ENCODE peak calls at places on chromosomes 3 and 15, in six cellular contexts. D is IMR-90; B is mammary epithelial cell; Z is naive thymus-derived CD8-positive, alpha-beta T cell; Q is aorta; I is G401. L is an unnamed sample.

GRCh38 chr15:50116477-50116876 is 2.6 kb downstream of the ATP8B4 start:
- DNase-seq in Q (no peak), D (peak; percentile 19), B (peak; percentile 24), I (no peak), Z (no peak), L (peak; percentile 78)

GRCh38 chr3:82640254-82640653 is 878.8 kb upstream of the GBE1 start:
- DNase-seq in I (no peak), Z (no peak), Q (peak; percentile 51), B (no peak), D (no peak), L (no peak)

GRCh38 chr3:40487172-40487571 is 10.2 kb downstream of the ZNF619 start:
- DNase-seq in Z (no peak), I (no peak), B (no peak), Q (no peak), D (no peak), L (no peak)

GRCh38 chr3:124297062-124297980 is 305.4 kb upstream of the ROPN1 start:
- DNase-seq in B (no peak), Q (no peak), Z (no peak), D (no peak), I (no peak), L (no peak)

GRCh38 chr3:155323063-155323666 is 29.7 kb upstream of the STRIT1 start:
- DNase-seq in Q (no peak), D (peak; percentile 89), B (peak; percentile 51), Z (no peak), I (peak; percentile 84), L (peak; percentile 62)

GRCh38 chr3:100634493-100635272 is 25.3 kb downstream of the ADGRG7 start:
- DNase-seq in B (peak; percentile 78), I (no peak), D (peak; percentile 6), Z (no peak), Q (no peak), L (peak; percentile 38)

GRCh38 chr3:120093119-120093922 is 926 bp downstream of the GSK3B start:
- DNase-seq in D (peak; percentile 85), Q (no peak), Z (peak; percentile 16), B (no peak), I (peak; percentile 63), L (no peak)

GRCh38 chr15:77035999-77036471 is 34.9 kb downstream of the TSPAN3 start:
- DNase-seq in Q (peak; percentile 55), I (no peak), B (no peak), D (no peak), Z (no peak), L (no peak)

GRCh38 chr3:27312044-27312668 is 57.0 kb downstream of the NEK10 start:
- DNase-seq in Q (no peak), D (peak; percentile 79), Z (peak; percentile 4), B (peak; percentile 65), I (peak; percentile 75), L (peak; percentile 66)

GRCh38 chr3:14148041-14148985 is 23.5 kb downstream of the TMEM43 start:
- DNase-seq in Q (no peak), I (no peak), B (no peak), D (no peak), Z (no peak), L (peak; percentile 16)

GRCh38 chr3:126394977-126395321 is 240 bp downstream of the CFAP100 start:
- DNase-seq in Q (no peak), I (no peak), B (no peak), Z (no peak), D (no peak), L (no peak)

GRCh38 chr3:14810070-14810732 is 8.6 kb upstream of the FGD5 start:
- DNase-seq in I (no peak), Q (peak; percentile 82), D (no peak), Z (no peak), B (no peak), L (no peak)

GRCh38 chr3:114274929-114275328 is 18.9 kb upstream of the TIGIT start:
- DNase-seq in I (no peak), Q (no peak), Z (no peak), D (peak; percentile 51), B (peak; percentile 64), L (no peak)

GRCh38 chr3:183884097-183884436 is 613 bp downstream of the PARL start:
- DNase-seq in D (no peak), B (no peak), Z (no peak), Q (no peak), I (peak; percentile 17), L (no peak)

GRCh38 chr3:34015204-34016142 is 217.0 kb downstream of the PDCD6IP start:
- DNase-seq in B (no peak), D (peak; percentile 39), Z (no peak), I (no peak), Q (no peak), L (peak; percentile 52)

GRCh38 chr15:89083246-89083645 is 5.0 kb upstream of the ABHD2 start:
- DNase-seq in I (no peak), D (no peak), Q (no peak), B (no peak), Z (no peak), L (no peak)

GRCh38 chr15:39135989-39136388 is 444.9 kb upstream of the THBS1 start:
- DNase-seq in Z (no peak), D (peak; percentile 96), B (peak; percentile 51), Q (no peak), I (no peak), L (no peak)

GRCh38 chr15:90716317-90716975 is 700 bp upstream of the BLM start:
- DNase-seq in Q (no peak), I (peak; percentile 21), Z (no peak), D (peak; percentile 5), B (no peak), L (no peak)

GRCh38 chr3:173911446-173911845 is 513.9 kb downstream of the NLGN1 start:
- DNase-seq in Z (no peak), B (no peak), I (peak; percentile 59), D (no peak), Q (no peak), L (no peak)

GRCh38 chr3:144437989-144438388 is 466.4 kb downstream of the DIPK2A start:
- DNase-seq in I (no peak), D (no peak), Z (no peak), B (no peak), Q (no peak), L (no peak)

GRCh38 chr15:62426387-62426956 is 261.4 kb upstream of the C2CD4B start:
- DNase-seq in B (no peak), D (no peak), Z (no peak), Q (no peak), I (no peak), L (peak; percentile 18)

GRCh38 chr3:141644931-141645330 is 93.2 kb upstream of the RNF7 start:
- DNase-seq in B (peak; percentile 31), Z (peak; percentile 48), Q (peak; percentile 92), D (peak; percentile 51), I (peak; percentile 16), L (peak; percentile 67)

GRCh38 chr15:33068531-33068990 is 126.0 kb downstream of the FMN1 start:
- DNase-seq in Z (no peak), D (no peak), Q (no peak), I (no peak), B (peak; percentile 86), L (peak; percentile 6)

GRCh38 chr3:13080591-13080990 is 7.4 kb upstream of the IQSEC1 start:
- DNase-seq in I (no peak), D (no peak), B (no peak), Z (no peak), Q (peak; percentile 94), L (no peak)

L was measured in HepG2.